ENCODE peak calls at places on chromosomes 5 and 9, in seven cellular contexts. R is uterus, D is body of pancreas, X is HCT116, Y is testis, E is breast epithelium, N is tibial nerve. S is an unnamed sample.

GRCh38 chr5:90585337-90585986 is 26.9 kb downstream of the ADGRV1 start:
- DNase-seq in Y (no peak), D (no peak), R (no peak), E (no peak), N (no peak), X (no peak), S (no peak)

GRCh38 chr5:106399381-106399780 is 1271.4 kb downstream of the EFNA5 start:
- DNase-seq in E (no peak), D (no peak), N (no peak), X (no peak), Y (no peak), R (no peak), S (no peak)

GRCh38 chr9:97794666-97795065 is 58.4 kb upstream of the FOXE1 start:
- DNase-seq in R (no peak), N (no peak), X (no peak), E (no peak), Y (no peak), D (no peak), S (no peak)

GRCh38 chr5:57532513-57533497 is 50.2 kb upstream of the ACTBL2 start:
- DNase-seq in N (no peak), D (no peak), E (no peak), Y (no peak), R (no peak), X (no peak), S (no peak)

GRCh38 chr9:80948107-80948506 is 741.2 kb downstream of the TLE1 start:
- DNase-seq in D (no peak), E (no peak), X (no peak), R (no peak), N (no peak), Y (no peak), S (no peak)

GRCh38 chr5:1515921-1516571 is 7.7 kb downstream of the LPCAT1 start:
- DNase-seq in R (peak; percentile 4), D (peak; percentile 4), X (peak; percentile 92), Y (peak; percentile 13), N (no peak), E (peak; percentile 39), S (peak; percentile 17)

GRCh38 chr5:172133359-172134029 is 54.5 kb downstream of the STK10 start:
- DNase-seq in D (peak; percentile 80), E (no peak), N (peak; percentile 43), X (no peak), R (no peak), Y (no peak), S (no peak)

GRCh38 chr9:134357631-134358025 is 31.4 kb downstream of the RXRA start:
- DNase-seq in N (no peak), X (no peak), R (no peak), D (no peak), Y (no peak), E (no peak), S (no peak)

GRCh38 chr5:120124961-120125360 is 339.1 kb upstream of the PRR16 start:
- DNase-seq in D (no peak), E (no peak), X (no peak), R (no peak), Y (no peak), N (no peak), S (no peak)

GRCh38 chr5:155792873-155793272 is 534.1 kb upstream of the SGCD start:
- DNase-seq in N (no peak), Y (no peak), E (no peak), X (no peak), D (no peak), R (no peak), S (no peak)

GRCh38 chr5:41908374-41909079 is 4.4 kb downstream of the RIMOC1 start:
- DNase-seq in R (no peak), Y (no peak), E (no peak), X (no peak), D (no peak), N (no peak), S (no peak)

GRCh38 chr9:4371108-4371507 is 71.2 kb upstream of the GLIS3 start:
- DNase-seq in E (no peak), X (no peak), R (no peak), N (no peak), D (no peak), Y (no peak), S (no peak)

GRCh38 chr5:1719860-1720259 is 79.8 kb downstream of the MRPL36 start:
- DNase-seq in R (no peak), Y (no peak), E (no peak), D (no peak), X (no peak), N (no peak), S (no peak)

GRCh38 chr9:113737414-113738271 is 138.5 kb upstream of the ZNF618 start:
- DNase-seq in R (peak; percentile 23), Y (peak; percentile 81), X (peak; percentile 49), E (no peak), N (peak; percentile 72), D (peak; percentile 70), S (peak; percentile 63)

GRCh38 chr9:5817776-5818336 is 15.1 kb downstream of the ERMP1 start:
- DNase-seq in D (no peak), E (no peak), R (no peak), X (peak; percentile 53), Y (no peak), N (no peak), S (no peak)

GRCh38 chr5:170087168-170087817 is 18.4 kb upstream of the FOXI1 start:
- DNase-seq in N (no peak), D (no peak), X (no peak), E (no peak), Y (no peak), R (no peak), S (no peak)

GRCh38 chr5:150580917-150581316 is 59.5 kb upstream of the SYNPO start:
- DNase-seq in N (no peak), X (no peak), E (no peak), D (no peak), R (no peak), Y (no peak), S (no peak)

GRCh38 chr9:85038824-85039540 is 369.5 kb downstream of the NTRK2 start:
- DNase-seq in R (no peak), Y (no peak), D (no peak), E (no peak), N (no peak), X (no peak), S (no peak)

GRCh38 chr5:14370386-14370785 is 211.2 kb upstream of the OTULINL start:
- DNase-seq in D (no peak), N (no peak), Y (peak; percentile 60), E (no peak), R (no peak), X (no peak), S (no peak)

GRCh38 chr5:10789021-10789420 is 28.0 kb upstream of the DAP start:
- DNase-seq in N (no peak), X (no peak), D (peak; percentile 27), Y (peak; percentile 85), E (no peak), R (peak; percentile 69), S (no peak)

GRCh38 chr5:16980983-16981382 is 44.9 kb upstream of the MYO10 start:
- DNase-seq in N (no peak), E (no peak), D (no peak), X (no peak), Y (peak; percentile 11), R (no peak), S (no peak)

GRCh38 chr9:125894566-125894965 is 147.4 kb downstream of the PBX3 start:
- DNase-seq in R (no peak), N (no peak), D (no peak), Y (no peak), X (no peak), E (no peak), S (no peak)

GRCh38 chr9:125902224-125902623 is 155.1 kb downstream of the PBX3 start:
- DNase-seq in Y (no peak), X (no peak), D (no peak), N (no peak), R (no peak), E (no peak), S (no peak)

GRCh38 chr9:125897481-125897880 is 150.3 kb downstream of the PBX3 start:
- DNase-seq in E (no peak), Y (no peak), N (no peak), X (no peak), D (no peak), R (no peak), S (no peak)

GRCh38 chr9:125893277-125893676 is 146.1 kb downstream of the PBX3 start:
- DNase-seq in E (no peak), D (no peak), Y (no peak), R (no peak), N (no peak), X (no peak), S (no peak)

GRCh38 chr9:125896964-125897363 is 149.8 kb downstream of the PBX3 start:
- DNase-seq in X (no peak), D (no peak), N (no peak), R (no peak), Y (no peak), E (no peak), S (no peak)
- H3K4me1 ChIP-seq in X (no peaks in the 10 kb centered on the region), D (no peaks in the 10 kb centered on the region), N (no peaks in the 10 kb centered on the region), R (no peaks in the 10 kb centered on the region), Y (no peaks in the 10 kb centered on the region), E (no peaks in the 10 kb centered on the region), S (peaks cover 8% of the 10 kb centered on the region)

GRCh38 chr9:137606005-137606601 is 617 bp downstream of the ARRDC1 start:
- DNase-seq in R (no peak), D (peak; percentile 64), E (no peak), Y (no peak), X (no peak), N (no peak), S (peak; percentile 78)
- TF ChIP-seq POLR2A in R (no peak), D (no peak), E (no peak), Y (no peak), X (no peak), N (no peak), S (no peak)

GRCh38 chr5:141320225-141321169 is at the start of gene TAF7:
- DNase-seq in D (peak; percentile 89), X (peak; percentile 89), Y (peak; percentile 95), R (peak; percentile 90), E (peak; percentile 90), N (peak; percentile 77), S (peak; percentile 88)
- H3K4me3 ChIP-seq in D (peak within 1 kb of the TSS; percentile 33), X (peak within 1 kb of the TSS; percentile 70), Y (peak within 1 kb of the TSS; percentile 84), R (peak within 1 kb of the TSS; percentile 72), E (peak within 1 kb of the TSS; percentile 75), N (peak within 1 kb of the TSS; percentile 84), S (peak within 1 kb of the TSS; percentile 63)

GRCh38 chr9:21744874-21745273 is 57.6 kb upstream of the MTAP start:
- DNase-seq in R (no peak), D (no peak), E (no peak), N (no peak), X (no peak), Y (no peak), S (no peak)

GRCh38 chr9:21746550-21746949 is 55.9 kb upstream of the MTAP start:
- DNase-seq in D (no peak), N (no peak), Y (no peak), X (no peak), R (no peak), E (no peak), S (no peak)

GRCh38 chr9:21741151-21741550 is 61.3 kb upstream of the MTAP start:
- DNase-seq in R (no peak), X (no peak), E (no peak), N (no peak), Y (no peak), D (no peak), S (no peak)

GRCh38 chr9:21747171-21747570 is 55.3 kb upstream of the MTAP start:
- DNase-seq in Y (no peak), D (no peak), E (no peak), X (no peak), N (no peak), R (no peak), S (no peak)

DNA sequence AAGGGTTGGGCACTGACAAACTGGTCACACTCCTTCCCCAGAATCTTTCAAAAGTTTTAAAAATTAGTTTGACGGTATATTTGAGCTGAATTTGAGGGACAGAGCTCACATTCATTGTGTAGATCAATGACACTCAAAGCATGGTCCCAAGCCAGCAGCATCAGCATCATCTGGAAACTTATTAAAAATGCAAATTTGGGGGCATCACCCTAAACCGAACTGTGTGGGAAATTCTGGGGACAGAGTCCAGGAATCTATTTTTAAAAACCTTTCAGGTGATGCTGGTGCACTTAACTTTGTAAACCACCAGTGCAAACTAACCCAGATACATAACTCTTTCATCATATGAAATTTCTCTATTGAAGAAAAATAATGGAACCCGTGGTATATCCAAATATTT is 58.1 kb upstream of the MTAP start:
- DNase-seq in X (no peak), N (no peak), E (no peak), Y (no peak), D (no peak), R (no peak), S (no peak)
- H3K4me1 ChIP-seq in X (peaks cover 23% of the 10 kb centered on the region), N (no peaks in the 10 kb centered on the region), E (no peaks in the 10 kb centered on the region), Y (no peaks in the 10 kb centered on the region), D (no peaks in the 10 kb centered on the region), R (no peaks in the 10 kb centered on the region), S (no peaks in the 10 kb centered on the region)

S was measured in stomach.